ENCODE peak calls at places on chromosomes 13 and 19, in eight cellular contexts. One of them, this sample, is unnamed.
A peak's percentile ranks its signal among the peaks of the same experiment; 100 is the strongest.

GRCh38 chr19:33235269-33235995 is 9.8 kb upstream of the SLC7A10 start:
- DNase-seq in upper lobe of left lung: peak; percentile 87
- DNase-seq in ascending aorta: no peak
- DNase-seq in fibroblast of lung: peak; percentile 40
- DNase-seq in NCI-H2081: peak; percentile 50
- DNase-seq in endothelial cell: peak; percentile 89
- DNase-seq in IMR-90: peak; percentile 55
- DNase-seq in frontal cortex: peak; percentile 75
- DNase-seq in this sample: peak; percentile 90

GRCh38 chr13:37869506-37869755 is 141 bp downstream of the TRPC4 start:
- DNase-seq in upper lobe of left lung: no peak
- DNase-seq in ascending aorta: no peak
- DNase-seq in fibroblast of lung: no peak
- DNase-seq in NCI-H2081: no peak
- DNase-seq in endothelial cell: no peak
- DNase-seq in IMR-90: no peak
- DNase-seq in frontal cortex: no peak
- DNase-seq in this sample: peak; percentile 65

GRCh38 chr13:25267715-25268114 is 19.6 kb downstream of the MTMR6 start:
- DNase-seq in upper lobe of left lung: no peak
- DNase-seq in ascending aorta: no peak
- DNase-seq in fibroblast of lung: peak; percentile 4
- DNase-seq in NCI-H2081: no peak
- DNase-seq in endothelial cell: no peak
- DNase-seq in IMR-90: peak; percentile 26
- DNase-seq in frontal cortex: no peak
- DNase-seq in this sample: no peak

GRCh38 chr19:1249298-1249989 is 1.1 kb downstream of the MIDN start:
- DNase-seq in upper lobe of left lung: peak; percentile 96
- DNase-seq in ascending aorta: peak; percentile 91
- DNase-seq in fibroblast of lung: peak; percentile 91
- DNase-seq in NCI-H2081: peak; percentile 90
- DNase-seq in endothelial cell: peak; percentile 96
- DNase-seq in IMR-90: peak; percentile 96
- DNase-seq in frontal cortex: peak; percentile 98
- DNase-seq in this sample: peak; percentile 96

GRCh38 chr13:98483636-98484288 is 93.1 kb downstream of the STK24 start:
- DNase-seq in upper lobe of left lung: no peak
- DNase-seq in ascending aorta: no peak
- DNase-seq in fibroblast of lung: peak; percentile 21
- DNase-seq in NCI-H2081: no peak
- DNase-seq in endothelial cell: no peak
- DNase-seq in IMR-90: peak; percentile 50
- DNase-seq in frontal cortex: no peak
- DNase-seq in this sample: no peak

GRCh38 chr13:44309771-44310767 is 63.6 kb upstream of the SERP2 start:
- DNase-seq in upper lobe of left lung: no peak
- DNase-seq in ascending aorta: no peak
- DNase-seq in fibroblast of lung: peak; percentile 55
- DNase-seq in NCI-H2081: no peak
- DNase-seq in endothelial cell: no peak
- DNase-seq in IMR-90: no peak
- DNase-seq in frontal cortex: no peak
- DNase-seq in this sample: no peak

GRCh38 chr19:5631511-5632240 is 8.8 kb downstream of the SAFB start:
- DNase-seq in upper lobe of left lung: no peak
- DNase-seq in ascending aorta: no peak
- DNase-seq in fibroblast of lung: no peak
- DNase-seq in NCI-H2081: no peak
- DNase-seq in endothelial cell: no peak
- DNase-seq in IMR-90: no peak
- DNase-seq in frontal cortex: no peak
- DNase-seq in this sample: no peak

GRCh38 chr13:50167967-50168366 is 152.7 kb downstream of the KCNRG start:
- DNase-seq in upper lobe of left lung: no peak
- DNase-seq in ascending aorta: no peak
- DNase-seq in fibroblast of lung: no peak
- DNase-seq in NCI-H2081: no peak
- DNase-seq in endothelial cell: no peak
- DNase-seq in IMR-90: no peak
- DNase-seq in frontal cortex: no peak
- DNase-seq in this sample: no peak

GRCh38 chr13:33940898-33941297 is 122.9 kb downstream of the RFC3 start:
- DNase-seq in upper lobe of left lung: no peak
- DNase-seq in ascending aorta: no peak
- DNase-seq in fibroblast of lung: no peak
- DNase-seq in NCI-H2081: no peak
- DNase-seq in endothelial cell: no peak
- DNase-seq in IMR-90: peak; percentile 4
- DNase-seq in frontal cortex: no peak
- DNase-seq in this sample: peak; percentile 97

GRCh38 chr13:29934531-29935308 is 84.3 kb upstream of the UBL3 start:
- DNase-seq in upper lobe of left lung: no peak
- DNase-seq in ascending aorta: no peak
- DNase-seq in fibroblast of lung: no peak
- DNase-seq in NCI-H2081: no peak
- DNase-seq in endothelial cell: no peak
- DNase-seq in IMR-90: no peak
- DNase-seq in frontal cortex: no peak
- DNase-seq in this sample: no peak

GRCh38 chr19:55637534-55637933 is 3.3 kb upstream of the ZNF580 start:
- DNase-seq in upper lobe of left lung: no peak
- DNase-seq in ascending aorta: no peak
- DNase-seq in fibroblast of lung: no peak
- DNase-seq in NCI-H2081: no peak
- DNase-seq in endothelial cell: no peak
- DNase-seq in IMR-90: no peak
- DNase-seq in frontal cortex: no peak
- DNase-seq in this sample: no peak